ENCODE peak calls at places on chromosomes 16 and 17, in five cellular contexts. O is Caco-2, A is heart left ventricle, V is brain microvascular endothelial cell, N is uterus. S is an unnamed sample.

GRCh38 chr17:40935624-40936023 is 1.8 kb downstream of the KRT23 start:
- DNase-seq in A (no peak), O (no peak), N (no peak), V (peak), S (no peak)

GRCh38 chr16:11405331-11406176 is 60.3 kb downstream of the RMI2 start:
- DNase-seq in N (no peak), V (peak), A (no peak), O (peak), S (no peak)

GRCh38 chr16:8808613-8809353 is 11.1 kb downstream of the PMM2 start:
- DNase-seq in N (no peak), A (no peak), O (no peak), V (no peak), S (no peak)

GRCh38 chr17:50210249-50211225 is 9.1 kb upstream of the COL1A1 start:
- DNase-seq in V (peak), O (peak), N (peak), A (peak), S (peak)

GRCh38 chr16:73610605-73611177 is 562.8 kb upstream of the ZFHX3 start:
- DNase-seq in N (no peak), O (no peak), A (no peak), V (no peak), S (no peak)

GRCh38 chr16:14302399-14303181 is 231.5 kb downstream of the MRTFB start:
- DNase-seq in V (no peak), A (peak), N (peak), O (no peak), S (no peak)

GRCh38 chr17:75450270-75450669 is 6.2 kb upstream of the TMEM94 start:
- DNase-seq in V (no peak), A (no peak), N (no peak), O (no peak), S (no peak)

GRCh38 chr16:9836118-9836736 is 346.0 kb downstream of the GRIN2A start:
- DNase-seq in A (peak), O (no peak), V (peak), N (no peak), S (no peak)

GRCh38 chr17:40854175-40854814 is 12.7 kb downstream of the KRT12 start:
- DNase-seq in N (no peak), O (no peak), A (no peak), V (peak), S (peak)

GRCh38 chr17:6559753-6560215 is 3.4 kb upstream of the PITPNM3 start:
- DNase-seq in V (no peak), O (no peak), A (no peak), N (no peak), S (no peak)

GRCh38 chr17:67481808-67482207 is 104.7 kb downstream of the PITPNC1 start:
- DNase-seq in V (no peak), O (no peak), N (no peak), A (no peak), S (peak)

GRCh38 chr17:65219124-65219523 is 82.0 kb downstream of the RGS9 start:
- DNase-seq in V (no peak), A (no peak), O (no peak), N (no peak), S (no peak)

GRCh38 chr16:14608111-14608566 is 21.9 kb downstream of the PARN start:
- DNase-seq in A (no peak), O (no peak), V (no peak), N (no peak), S (no peak)

GRCh38 chr17:77444653-77445029 is 303.9 kb downstream of the SEC14L1 start:
- DNase-seq in A (no peak), O (no peak), V (no peak), N (peak), S (peak)

GRCh38 chr17:49603238-49603637 is 27.6 kb downstream of the NXPH3 start:
- DNase-seq in A (no peak), O (no peak), N (no peak), V (no peak), S (no peak)

GRCh38 chr17:1834378-1835149 is 4.8 kb downstream of the RPA1 start:
- DNase-seq in N (no peak), A (no peak), V (no peak), O (no peak), S (no peak)

GRCh38 chr17:80389011-80389995 is 25.7 kb upstream of the ENDOV start:
- DNase-seq in O (no peak), A (no peak), N (no peak), V (no peak), S (no peak)

GRCh38 chr17:77466140-77466539 is 325.4 kb downstream of the SEC14L1 start:
- DNase-seq in V (no peak), N (no peak), O (no peak), A (no peak), S (no peak)

GRCh38 chr17:39765766-39766165 is 28.0 kb downstream of the GRB7 start:
- DNase-seq in A (no peak), O (no peak), N (no peak), V (no peak), S (no peak)

GRCh38 chr17:49565948-49566491 is 9.7 kb upstream of the NXPH3 start:
- DNase-seq in O (no peak), N (peak), A (peak), V (no peak), S (no peak)

GRCh38 chr16:1012722-1013592 is 31.4 kb downstream of the SOX8 start:
- DNase-seq in O (no peak), V (no peak), N (no peak), A (no peak), S (no peak)
- TF ChIP-seq CTCF in O (no peak), V (no peak), N (no peak), A (no peak), S (no peak)

GRCh38 chr17:42982266-42982665 is 1.9 kb downstream of the RUNDC1 start:
- DNase-seq in A (no peak), N (no peak), V (no peak), O (no peak), S (no peak)

GRCh38 chr17:42979511-42980273 is at the start of gene PTGES3L:
- DNase-seq in N (peak), V (peak), A (peak), O (peak), S (peak)

GRCh38 chr17:42984486-42984885 is 4.1 kb downstream of the RUNDC1 start:
- DNase-seq in O (no peak), N (no peak), V (no peak), A (no peak), S (no peak)

GRCh38 chr17:42980274-42980765 is at the start of gene RUNDC1:
- DNase-seq in N (peak), A (peak), V (peak), O (peak), S (peak)

GRCh38 chr17:42980766-42981397 is 517 bp downstream of the RUNDC1 start:
- DNase-seq in O (peak), A (peak), V (peak), N (peak), S (peak)
- TF ChIP-seq CTCF in O (peak), A (no peak), V (no peak), N (no peak), S (peak)

GRCh38 chr17:32813021-32813420 is 63.9 kb downstream of the MYO1D start:
- DNase-seq in V (peak), N (no peak), A (no peak), O (no peak), S (peak)
- TF ChIP-seq CTCF in V (peak), N (no peak), A (no peak), O (no peak), S (no peak)

GRCh38 chr16:67339453-67339852 is 12.8 kb downstream of the LRRC36 start:
- DNase-seq in V (no peak), N (no peak), O (no peak), A (no peak), S (peak)
- TF ChIP-seq CTCF in V (peak), N (no peak), O (peak), A (no peak), S (peak)

GRCh38 chr16:2702438-2702825 is 17.6 kb downstream of the PRSS27 start:
- DNase-seq in A (no peak), O (no peak), V (no peak), N (no peak), S (no peak)
- TF ChIP-seq CTCF in A (no peak), O (no peak), V (no peak), N (no peak), S (no peak)

S was measured in HFFc6.